ENCODE peak calls at places on chromosomes 16 and 17, in eight cellular contexts. P is adipocyte; N is GM23338; H is Peyer's patch; F is DND-41; Z is CD4-positive, alpha-beta T cell; C is lower lobe of right lung; I is heart right ventricle. A is an unnamed sample. For H3K27me3, the result is how much of the 10 kb centered on the place peaks cover.

GRCh38 chr17:7330099-7331015 is 1.2 kb upstream of the NEURL4 start:
- DNase-seq in H (peak), P (peak), N (peak), Z (no peak), C (peak), F (peak), I (peak), A (peak)

GRCh38 chr16:66932076-66932475 is 2.1 kb downstream of the CIAO2B start:
- DNase-seq in Z (no peak), P (no peak), H (no peak), I (no peak), N (no peak), F (no peak), C (no peak), A (no peak)

GRCh38 chr17:56934280-56934679 is 20.4 kb upstream of the TRIM25 start:
- DNase-seq in N (no peak), C (no peak), H (no peak), I (no peak), F (no peak), P (no peak), Z (no peak), A (no peak)

GRCh38 chr17:43085489-43085888 is 39.7 kb downstream of the BRCA1 start:
- DNase-seq in H (no peak), P (peak), C (no peak), Z (no peak), N (peak), I (no peak), F (no peak), A (no peak)

GRCh38 chr17:3766783-3767182 is 34.2 kb downstream of the ITGAE start:
- DNase-seq in Z (no peak), C (no peak), I (no peak), F (peak), P (no peak), H (no peak), N (no peak), A (peak)

GRCh38 chr17:15965510-15965909 is 20.6 kb downstream of the ADORA2B start:
- DNase-seq in H (no peak), P (no peak), I (no peak), C (no peak), Z (no peak), F (peak), N (peak), A (no peak)

GRCh38 chr17:40168262-40168832 is 8.9 kb upstream of the RAPGEFL1 start:
- DNase-seq in C (no peak), N (peak), F (peak), P (peak), I (peak), Z (no peak), H (no peak), A (peak)

GRCh38 chr17:42408076-42408475 is 15.0 kb downstream of the CAVIN1 start:
- DNase-seq in N (peak), F (no peak), H (no peak), P (no peak), Z (no peak), C (no peak), I (peak), A (no peak)

DNA sequence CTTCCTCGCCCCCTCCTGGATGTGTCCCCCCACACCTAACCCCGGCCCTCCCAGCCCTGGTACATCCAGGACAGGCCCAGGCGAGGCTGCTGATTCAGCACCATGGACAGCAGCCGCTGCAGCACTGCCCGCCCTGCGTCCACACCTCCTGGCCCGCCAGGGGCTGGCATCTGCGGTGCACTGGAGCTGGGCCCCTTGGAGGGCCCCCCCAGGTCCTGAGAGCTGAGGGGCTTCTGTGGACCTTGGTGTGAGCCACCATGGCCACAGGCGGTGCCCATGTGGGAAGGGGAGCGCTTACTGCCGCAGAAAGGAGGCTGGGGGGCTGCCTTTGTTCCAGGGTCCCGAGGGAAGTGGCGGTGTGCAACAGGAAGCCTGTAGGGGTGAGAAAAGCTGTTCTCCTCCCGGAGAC is 35.9 kb downstream of the CACNA1H start:
- DNase-seq in N (peak), H (peak), I (peak), C (peak), Z (peak), F (peak), P (peak), A (peak)
- H3K27me3 ChIP-seq in N (under half), H (under half), I (under half), C (under half), Z (under half), F (under half), P (under half), A (under half)

GRCh38 chr16:86198201-86199118 is 299.5 kb downstream of the IRF8 start:
- DNase-seq in I (no peak), N (no peak), Z (no peak), C (no peak), F (no peak), P (no peak), H (no peak), A (no peak)
- H3K27me3 ChIP-seq in I (half or more), N (under half), Z (half or more), C (half or more), F (under half), P (half or more), H (under half), A (under half)

DNA sequence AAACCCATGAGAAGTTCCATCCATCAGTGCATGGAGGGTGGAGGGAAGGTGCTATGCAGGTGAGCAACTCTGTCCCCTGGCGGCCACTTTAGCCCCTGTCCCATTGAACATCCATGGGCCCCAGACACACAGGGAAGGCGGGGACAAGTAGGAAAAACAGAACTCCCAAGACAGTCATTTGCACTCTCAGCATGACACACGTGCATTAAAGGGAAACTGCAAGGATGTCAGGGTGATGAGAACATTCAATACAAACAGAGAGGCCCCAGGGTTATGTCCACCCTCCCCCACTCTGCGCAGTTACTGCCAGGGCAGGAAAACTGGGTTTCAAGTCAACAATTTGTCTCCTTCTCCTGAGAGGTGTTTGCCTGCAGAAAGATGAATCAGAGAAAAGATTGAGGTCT is 44.0 kb upstream of the AKTIP start:
- DNase-seq in C (no peak), Z (no peak), N (peak), H (no peak), P (no peak), I (no peak), F (peak), A (no peak)
- H3K27me3 ChIP-seq in C (under half), Z (under half), N (under half), H (under half), P (under half), I (under half), F (under half), A (under half)

GRCh38 chr17:73710095-73710592 is 65.9 kb upstream of the SDK2 start:
- DNase-seq in P (peak), I (peak), N (peak), Z (peak), F (peak), H (no peak), C (no peak), A (peak)
- H3K27me3 ChIP-seq in P (half or more), I (under half), N (under half), Z (under half), F (under half), H (under half), C (under half), A (under half)

DNA sequence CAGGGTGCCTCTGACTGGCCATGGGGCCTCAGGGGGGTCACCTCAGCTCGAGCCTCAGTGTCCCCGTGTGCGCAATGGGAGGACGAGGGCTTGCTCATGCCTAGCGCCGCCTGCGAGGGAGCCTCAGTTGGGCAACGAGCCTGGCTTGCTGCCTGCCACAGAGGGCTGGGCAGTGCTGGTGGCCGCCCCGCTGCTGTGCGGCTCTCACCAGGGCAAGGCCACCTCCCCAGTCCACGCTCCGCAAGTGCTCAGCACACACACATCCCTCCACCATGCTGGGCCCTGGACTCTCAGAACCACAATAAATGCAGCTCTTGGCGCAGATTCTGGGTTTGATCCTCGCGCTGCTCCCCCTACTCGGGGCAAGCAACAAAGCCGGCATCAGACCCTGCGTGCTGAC is 76.2 kb downstream of the ENGASE start:
- DNase-seq in F (no peak), H (no peak), I (no peak), Z (no peak), C (no peak), N (no peak), P (no peak), A (no peak)
- H3K27me3 ChIP-seq in F (under half), H (under half), I (half or more), Z (under half), C (half or more), N (under half), P (under half), A (under half)

GRCh38 chr17:48575066-48575582 is 3.0 kb downstream of the HOXB4 start:
- DNase-seq in P (no peak), I (no peak), C (no peak), N (no peak), H (no peak), F (no peak), Z (no peak), A (no peak)
- H3K27me3 ChIP-seq in P (under half), I (half or more), C (half or more), N (half or more), H (under half), F (under half), Z (under half), A (under half)

GRCh38 chr16:68406458-68407041 is 41.8 kb downstream of the SMPD3 start:
- DNase-seq in H (no peak), C (peak), P (peak), Z (no peak), I (no peak), N (no peak), F (no peak), A (no peak)
- H3K27me3 ChIP-seq in H (under half), C (under half), P (under half), Z (under half), I (under half), N (under half), F (under half), A (under half)

GRCh38 chr16:58472827-58473226 is 27.1 kb upstream of the NDRG4 start:
- DNase-seq in H (no peak), N (no peak), F (no peak), Z (no peak), I (no peak), P (no peak), C (no peak), A (no peak)
- H3K27me3 ChIP-seq in H (under half), N (under half), F (under half), Z (under half), I (under half), P (under half), C (under half), A (under half)